ENCODE peak calls at places on chromosomes 11 and 22, in four cellular contexts. S, M, K and N are unnamed samples. For H3K4me1, the result is how much of the 10 kb centered on the place peaks cover.

GRCh38 chr11:24356501-24356900 is 140.4 kb upstream of the LUZP2 start:
- DNase-seq in M (no peak), K (no peak), S (no peak), N (no peak)

GRCh38 chr11:7900686-7901085 is 30.4 kb downstream of the OR10A6 start:
- DNase-seq in K (no peak), S (no peak), M (no peak), N (no peak)

GRCh38 chr11:3644817-3645235 is at the start of gene ART1:
- DNase-seq in K (no peak), S (peak), M (no peak), N (no peak)

GRCh38 chr11:128483211-128483788 is 104.1 kb downstream of the ETS1 start:
- DNase-seq in S (no peak), M (no peak), K (peak), N (no peak)

GRCh38 chr11:22792497-22792896 is 37.1 kb downstream of the SVIP start:
- DNase-seq in S (peak), M (no peak), K (no peak), N (peak)

GRCh38 chr11:118898400-118899295 is 15.0 kb downstream of the CXCR5 start:
- DNase-seq in M (no peak), S (no peak), K (no peak), N (no peak)

GRCh38 chr11:88103337-88104206 is 71.7 kb downstream of the RAB38 start:
- DNase-seq in S (peak), M (peak), K (peak), N (peak)

GRCh38 chr11:121109916-121110656 is 9.0 kb downstream of the TECTA start:
- DNase-seq in M (no peak), S (no peak), K (no peak), N (no peak)

GRCh38 chr11:3143136-3143880 is 21.8 kb downstream of the OSBPL5 start:
- DNase-seq in M (no peak), S (no peak), K (no peak), N (no peak)

GRCh38 chr11:112277937-112278336 is 17.3 kb upstream of the PLET1 start:
- DNase-seq in S (no peak), K (no peak), M (no peak), N (peak)

GRCh38 chr11:94129505-94130335 is 1.1 kb downstream of the PANX1 start:
- DNase-seq in K (no peak), S (no peak), M (peak), N (no peak)

GRCh38 chr22:44616882-44617655 is 84.9 kb upstream of the PRR5 start:
- DNase-seq in S (no peak), M (no peak), K (no peak), N (no peak)

GRCh38 chr11:16295592-16295991 is 60.8 kb downstream of the SOX6 start:
- DNase-seq in M (no peak), K (no peak), S (no peak), N (no peak)

GRCh38 chr11:117230286-117230961 is 1.4 kb downstream of the PCSK7 start:
- DNase-seq in S (no peak), M (no peak), K (peak), N (no peak)

GRCh38 chr11:121567988-121568387 is 115.2 kb upstream of the SORL1-AS1 start:
- DNase-seq in K (no peak), S (no peak), M (no peak), N (no peak)

GRCh38 chr11:10657308-10658271 is 36.0 kb downstream of the IRAG1 start:
- DNase-seq in K (peak), S (peak), M (no peak), N (no peak)

GRCh38 chr22:35631597-35631996 is 14.5 kb upstream of the MB start:
- DNase-seq in S (peak), K (no peak), M (peak), N (peak)

GRCh38 chr11:116413861-116414260 is 358.9 kb downstream of the BUD13 start:
- DNase-seq in S (no peak), M (no peak), K (no peak), N (peak)

GRCh38 chr11:14317659-14318325 is 41.2 kb downstream of the RRAS2 start:
- DNase-seq in S (no peak), K (no peak), M (no peak), N (no peak)

GRCh38 chr11:108538022-108538424 is 39.8 kb upstream of the POGLUT3 start:
- DNase-seq in K (no peak), S (no peak), M (no peak), N (no peak)

GRCh38 chr22:41411021-41411851 is 29.5 kb downstream of the TEF start:
- DNase-seq in M (no peak), K (no peak), S (no peak), N (no peak)

GRCh38 chr22:37019309-37020191 is at the start of the genes MPST and TST:
- DNase-seq in M (peak), K (no peak), S (peak), N (peak)

GRCh38 chr11:1146311-1146864 is 11.4 kb upstream of the MUC5AC start:
- DNase-seq in K (no peak), M (no peak), S (peak), N (no peak)

GRCh38 chr11:109033627-109034340 is 368.9 kb downstream of the DDX10 start:
- DNase-seq in M (no peak), S (no peak), K (no peak), N (no peak)

GRCh38 chr11:592918-593317 is 16.6 kb downstream of the PHRF1 start:
- DNase-seq in M (no peak), K (no peak), S (no peak), N (no peak)

GRCh38 chr11:20021771-20022362 is 138.4 kb downstream of the DBX1 start:
- DNase-seq in S (no peak), M (no peak), K (no peak), N (peak)

GRCh38 chr11:57974830-57975229 is 48.9 kb upstream of the OR9Q1 start:
- DNase-seq in M (no peak), S (no peak), K (no peak), N (no peak)

GRCh38 chr11:68813778-68814177 is 27.9 kb downstream of the CPT1A start:
- DNase-seq in M (no peak), S (no peak), K (no peak), N (no peak)

GRCh38 chr11:15988693-15989231 is 367.6 kb downstream of the SOX6 start:
- DNase-seq in S (no peak), K (no peak), M (peak), N (no peak)

GRCh38 chr11:121722431-121723256 is 269.9 kb upstream of the SORL1-AS1 start:
- DNase-seq in M (peak), S (no peak), K (no peak), N (peak)

GRCh38 chr11:117934526-117935307 is 5.5 kb upstream of the TMPRSS13 start:
- DNase-seq in K (no peak), M (no peak), S (no peak), N (no peak)

GRCh38 chr11:134517621-134518293 is 105.7 kb upstream of the B3GAT1 start:
- DNase-seq in K (no peak), S (no peak), M (no peak), N (no peak)

GRCh38 chr22:36839356-36840073 is 21.3 kb upstream of the NCF4 start:
- DNase-seq in S (no peak), K (no peak), M (no peak), N (no peak)

GRCh38 chr11:14309425-14310192 is 49.4 kb downstream of the RRAS2 start:
- DNase-seq in S (no peak), M (no peak), K (no peak), N (no peak)

DNA sequence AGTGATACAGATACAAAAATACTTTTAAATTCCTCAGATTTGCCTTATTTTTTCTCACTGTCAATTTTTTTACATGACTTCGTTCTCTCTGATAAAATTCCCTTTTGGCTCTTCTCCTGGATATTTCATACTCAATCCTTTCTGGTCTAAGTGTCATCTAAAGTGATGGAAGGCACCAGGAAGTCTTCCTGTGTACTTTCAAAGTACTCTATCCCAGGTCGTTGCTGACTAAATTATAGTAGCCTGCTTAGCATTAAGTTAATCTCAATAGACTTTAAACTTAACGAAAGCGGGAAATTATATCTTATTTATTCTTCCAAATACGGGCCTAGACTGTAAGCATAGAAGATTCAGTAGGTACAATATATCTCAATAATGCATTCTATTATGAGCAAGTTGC is 67.8 kb downstream of the CASP12 start:
- DNase-seq in S (no peak), M (no peak), K (no peak), N (no peak)
- TF ChIP-seq HDAC6 in S (no peak), M (no peak), K (no peak), N (no peak)

GRCh38 chr11:12680246-12680939 is 6.2 kb downstream of the TEAD1 start:
- DNase-seq in K (no peak), S (peak), M (peak), N (peak)

GRCh38 chr11:12680940-12681258 is 6.7 kb downstream of the TEAD1 start:
- DNase-seq in S (no peak), K (no peak), M (no peak), N (no peak)

GRCh38 chr11:12682730-12683500 is 8.7 kb downstream of the TEAD1 start:
- DNase-seq in S (no peak), M (no peak), K (no peak), N (no peak)

GRCh38 chr11:12682288-12682687 is 8.1 kb downstream of the TEAD1 start:
- DNase-seq in M (no peak), K (no peak), S (no peak), N (no peak)

DNA sequence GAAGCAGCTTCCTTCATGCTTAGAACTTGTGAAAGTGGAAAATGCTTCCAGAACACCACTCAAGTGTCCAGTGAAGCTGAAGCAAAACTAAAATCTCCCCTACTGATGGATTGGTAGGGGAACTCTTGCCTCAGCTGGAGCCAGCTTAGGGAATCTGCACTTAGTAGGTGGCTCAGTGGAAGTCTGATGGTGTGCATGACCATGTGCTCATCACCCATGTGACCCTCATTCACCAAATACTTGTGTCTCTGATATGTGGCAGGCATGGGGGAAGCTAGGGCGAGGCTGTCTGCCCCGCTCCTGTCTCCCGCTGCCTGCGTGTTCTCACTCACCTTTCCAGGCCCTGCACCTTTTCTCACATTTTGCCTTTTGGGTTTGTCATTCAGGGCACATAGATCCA is 7.2 kb downstream of the TEAD1 start:
- DNase-seq in K (no peak), S (no peak), M (no peak), N (no peak)
- H3K4me1 ChIP-seq in K (under half), S (under half), M (half or more), N (half or more)

GRCh38 chr22:50014655-50015401 is 2.3 kb upstream of the IL17REL start:
- DNase-seq in M (peak), S (no peak), K (no peak), N (no peak)
- TF ChIP-seq HDAC6 in M (no peak), S (no peak), K (no peak), N (no peak)

DNA sequence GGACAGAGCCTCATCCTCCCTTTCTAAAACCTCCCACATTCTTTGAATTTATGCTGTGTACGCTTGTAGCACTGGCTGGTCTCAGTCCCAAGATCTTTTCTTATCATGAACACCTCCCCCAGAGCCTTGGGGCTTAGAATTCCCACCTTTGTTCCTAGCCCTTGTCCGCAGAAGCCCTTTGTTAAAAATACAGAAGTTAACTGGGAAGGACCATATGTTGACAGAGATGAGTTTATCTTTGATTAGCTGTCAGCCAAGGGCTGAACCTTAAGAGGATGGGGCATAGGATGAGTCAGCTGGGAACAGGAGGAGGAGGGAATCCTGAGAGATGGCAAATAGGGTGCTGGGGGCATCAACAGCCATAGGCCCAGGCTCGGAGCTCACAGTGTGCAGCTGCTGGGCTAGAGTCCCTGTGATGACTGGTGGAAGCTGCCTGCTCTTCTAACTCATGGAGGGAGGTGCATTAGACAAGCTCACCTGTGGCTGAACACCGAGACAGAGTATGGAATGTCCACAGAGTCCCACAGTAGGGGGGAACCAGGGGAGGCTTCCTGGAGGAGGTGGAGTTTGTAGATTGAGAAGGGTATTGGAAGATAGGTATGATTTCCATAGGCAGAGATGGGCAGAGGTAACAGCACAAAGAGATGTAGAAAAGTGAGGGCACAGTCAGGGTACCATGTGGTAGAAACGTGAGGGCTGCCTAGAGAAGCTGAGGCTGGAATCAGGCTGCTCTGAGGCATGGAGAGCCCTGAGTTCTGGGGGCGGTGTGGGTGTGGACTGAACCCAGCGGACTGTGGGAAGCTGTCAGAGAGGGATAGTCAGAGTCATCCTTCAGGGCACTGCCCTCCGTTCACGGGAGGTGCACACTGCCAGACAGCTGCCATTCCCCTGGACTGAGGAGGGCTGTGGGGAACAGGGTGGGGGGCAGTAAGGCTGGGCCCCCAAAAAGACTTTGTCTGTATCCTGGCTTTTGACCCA is 9.9 kb downstream of the MICAL2 start:
- DNase-seq in K (no peak), M (no peak), S (peak), N (peak)
- H3K4me1 ChIP-seq in K (under half), M (under half), S (half or more), N (under half)

GRCh38 chr11:131447898-131448297 is 77.5 kb downstream of the NTM start:
- DNase-seq in M (no peak), S (no peak), K (no peak), N (no peak)
- TF ChIP-seq HDAC6 in M (no peak), S (no peak), K (no peak), N (no peak)

GRCh38 chr22:22912135-22912408 is 24.5 kb downstream of the IGLL5 start:
- DNase-seq in S (no peak), K (no peak), M (no peak), N (no peak)

GRCh38 chr22:22912722-22913253 is 25.2 kb downstream of the IGLL5 start:
- DNase-seq in K (no peak), S (no peak), M (no peak), N (no peak)

GRCh38 chr22:22910272-22911240 is 22.9 kb downstream of the IGLL5 start:
- DNase-seq in S (peak), M (no peak), K (no peak), N (no peak)

GRCh38 chr22:22909605-22910271 is 22.1 kb downstream of the IGLL5 start:
- DNase-seq in K (no peak), M (no peak), S (no peak), N (no peak)

GRCh38 chr22:22911327-22912134 is 23.9 kb downstream of the IGLL5 start:
- DNase-seq in K (no peak), S (peak), M (no peak), N (no peak)
- H3K4me1 ChIP-seq in K (under half), S (under half), M (under half), N (under half)

DNA sequence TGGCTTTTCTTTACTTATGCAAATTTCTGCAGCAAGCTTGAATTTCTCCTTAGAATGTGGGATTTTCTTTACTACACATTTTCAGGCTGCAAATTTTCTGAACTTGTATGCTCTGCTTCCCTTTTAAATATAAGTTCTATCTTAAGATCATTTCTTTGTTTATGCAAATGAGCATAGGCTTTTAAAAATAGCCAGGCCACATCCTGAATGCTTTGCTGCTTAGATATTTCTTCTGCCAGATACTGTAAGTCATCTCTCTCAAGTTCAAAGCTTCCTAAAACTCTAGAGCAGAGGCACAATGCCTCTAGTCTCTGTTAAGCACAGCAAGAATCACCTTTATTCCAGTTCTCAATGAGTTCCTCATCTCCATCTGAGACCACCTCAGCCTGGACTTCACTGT is 685.9 kb upstream of the LRRC4C start:
- DNase-seq in K (no peak), S (no peak), M (no peak), N (no peak)
- TF ChIP-seq HDAC6 in K (no peak), S (no peak), M (no peak), N (no peak)

GRCh38 chr11:62666259-62666926 is 1.3 kb downstream of the CSKMT start:
- DNase-seq in M (no peak), K (no peak), S (no peak), N (no peak)

GRCh38 chr11:62671272-62671603 is 235 bp upstream of the UQCC3 start:
- DNase-seq in K (no peak), M (no peak), S (no peak), N (no peak)

GRCh38 chr11:62671604-62672528 is at the start of the genes LBHD1 and UQCC3:
- DNase-seq in K (no peak), M (peak), S (peak), N (peak)

GRCh38 chr11:62667460-62667859 is 2.3 kb downstream of the CSKMT start:
- DNase-seq in M (no peak), S (no peak), K (no peak), N (no peak)

GRCh38 chr11:62669420-62670161 is 1.9 kb upstream of the UQCC3 start:
- DNase-seq in S (no peak), K (no peak), M (no peak), N (peak)
- H3K4me1 ChIP-seq in S (under half), K (under half), M (under half), N (half or more)

GRCh38 chr11:86760577-86760976 is 39.8 kb upstream of the PRSS23 start:
- DNase-seq in M (no peak), S (no peak), K (no peak), N (no peak)
- TF ChIP-seq HDAC6 in M (no peak), S (no peak), K (no peak), N (no peak)

GRCh38 chr22:31626427-31627150 is 35.4 kb downstream of the PISD start:
- DNase-seq in S (peak), M (no peak), K (no peak), N (peak)
- H3K4me1 ChIP-seq in S (half or more), M (half or more), K (under half), N (half or more)